ENCODE peak calls at places on chromosomes 16 and 17, in eight cellular contexts. A, K, P, B, X, F, E and I are unnamed samples.
A peak's percentile ranks its signal among the peaks of the same experiment; 100 is the strongest.

GRCh38 chr17:1241904-1242303 is 28.3 kb upstream of the BHLHA9 start:
- DNase-seq in A (no peak), K (peak; percentile 47), P (no peak), B (no peak), X (peak; percentile 51), F (no peak), E (peak; percentile 28), I (no peak)

GRCh38 chr16:54649846-54650245 is 280.8 kb upstream of the IRX5 start:
- DNase-seq in A (no peak), K (no peak), P (no peak), B (no peak), X (no peak), F (no peak), E (no peak), I (no peak)

GRCh38 chr17:11485336-11485735 is 112.9 kb upstream of the DNAH9 start:
- DNase-seq in A (no peak), K (no peak), P (no peak), B (no peak), X (no peak), F (no peak), E (no peak), I (no peak)

GRCh38 chr17:40020146-40020545 is 4.9 kb downstream of the CSF3 start:
- DNase-seq in A (no peak), K (no peak), P (no peak), B (no peak), X (no peak), F (no peak), E (no peak), I (no peak)

GRCh38 chr17:58809564-58809936 is 53.9 kb downstream of the PPM1E start:
- DNase-seq in A (no peak), K (no peak), P (no peak), B (no peak), X (no peak), F (no peak), E (no peak), I (no peak)

GRCh38 chr17:50938821-50939541 is 72.8 kb upstream of the TOB1 start:
- DNase-seq in A (no peak), K (no peak), P (no peak), B (no peak), X (no peak), F (peak; percentile 32), E (no peak), I (no peak)

GRCh38 chr16:53123753-53124152 is 69.0 kb downstream of the CHD9 start:
- DNase-seq in A (no peak), K (no peak), P (no peak), B (no peak), X (no peak), F (no peak), E (no peak), I (no peak)

GRCh38 chr17:63598284-63598683 is 2.4 kb upstream of the TACO1 start:
- DNase-seq in A (no peak), K (no peak), P (no peak), B (no peak), X (no peak), F (no peak), E (no peak), I (no peak)

GRCh38 chr17:74429604-74430384 is 2.1 kb upstream of the GPRC5C start:
- DNase-seq in A (no peak), K (peak; percentile 52), P (peak; percentile 37), B (peak; percentile 82), X (no peak), F (peak; percentile 75), E (no peak), I (no peak)

GRCh38 chr17:54261465-54261864 is 438.7 kb downstream of the KIF2B start:
- DNase-seq in A (no peak), K (no peak), P (no peak), B (no peak), X (no peak), F (no peak), E (no peak), I (no peak)

GRCh38 chr16:70391881-70392481 is 45.3 kb downstream of the DDX19A start:
- DNase-seq in A (no peak), K (no peak), P (peak; percentile 28), B (no peak), X (peak; percentile 90), F (no peak), E (peak; percentile 51), I (no peak)

GRCh38 chr17:292016-292415 is 60.6 kb downstream of the RPH3AL start:
- DNase-seq in A (no peak), K (no peak), P (no peak), B (peak; percentile 48), X (no peak), F (peak; percentile 28), E (no peak), I (peak; percentile 10)

GRCh38 chr16:29719063-29719462 is 26.7 kb downstream of the C16orf54 start:
- DNase-seq in A (no peak), K (no peak), P (no peak), B (peak; percentile 8), X (no peak), F (no peak), E (no peak), I (no peak)

GRCh38 chr16:25135239-25135878 is 23.8 kb downstream of the LCMT1 start:
- DNase-seq in A (no peak), K (no peak), P (no peak), B (no peak), X (no peak), F (no peak), E (no peak), I (no peak)

GRCh38 chr16:67277294-67277998 is 1.9 kb upstream of the PLEKHG4 start:
- DNase-seq in A (peak; percentile 55), K (no peak), P (no peak), B (no peak), X (peak; percentile 76), F (no peak), E (no peak), I (peak; percentile 82)

GRCh38 chr17:80375186-80375585 is 39.8 kb upstream of the ENDOV start:
- DNase-seq in A (no peak), K (no peak), P (no peak), B (peak; percentile 22), X (no peak), F (no peak), E (no peak), I (no peak)

GRCh38 chr17:17060930-17061329 is 18.7 kb downstream of the MPRIP start:
- DNase-seq in A (no peak), K (no peak), P (no peak), B (peak; percentile 37), X (no peak), F (no peak), E (no peak), I (peak; percentile 8)
- H3K4me1 ChIP-seq in A (peaks cover 3% of the 10 kb centered on the region), K (peaks cover 11% of the 10 kb centered on the region), P (peaks cover 92% of the 10 kb centered on the region), B (peaks cover 48% of the 10 kb centered on the region), X (peaks cover 99% of the 10 kb centered on the region), F (peaks cover 66% of the 10 kb centered on the region), E (peaks cover 92% of the 10 kb centered on the region), I (peaks cover 19% of the 10 kb centered on the region)

DNA sequence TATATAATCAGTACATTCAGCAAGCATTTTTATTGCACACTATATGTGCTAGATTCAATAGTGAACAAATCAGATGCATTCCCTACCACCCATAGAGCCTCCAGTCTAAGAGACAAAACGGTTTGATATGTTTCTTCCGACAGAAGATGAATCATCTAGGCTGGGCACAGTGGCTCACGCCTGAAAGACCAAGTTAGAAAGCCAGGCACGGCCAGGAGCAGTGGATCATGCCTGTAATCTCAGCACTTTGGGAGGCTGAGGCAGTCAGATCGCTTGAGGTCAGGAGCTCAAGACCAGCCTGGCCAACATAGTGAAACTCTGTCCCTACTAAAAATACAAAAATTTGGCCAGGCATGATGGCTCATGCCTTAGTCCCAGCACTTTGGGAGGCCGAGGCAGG is 18.3 kb upstream of the COPRS start:
- DNase-seq in A (peak; percentile 16), K (no peak), P (no peak), B (no peak), X (no peak), F (no peak), E (no peak), I (no peak)
- H3K4me3 ChIP-seq in A (no peak overlapping the region), K (no peak overlapping the region), P (no peak overlapping the region), B (no peak overlapping the region), X (no peak overlapping the region), F (no peak overlapping the region), E (no peak overlapping the region), I (no peak overlapping the region)

DNA sequence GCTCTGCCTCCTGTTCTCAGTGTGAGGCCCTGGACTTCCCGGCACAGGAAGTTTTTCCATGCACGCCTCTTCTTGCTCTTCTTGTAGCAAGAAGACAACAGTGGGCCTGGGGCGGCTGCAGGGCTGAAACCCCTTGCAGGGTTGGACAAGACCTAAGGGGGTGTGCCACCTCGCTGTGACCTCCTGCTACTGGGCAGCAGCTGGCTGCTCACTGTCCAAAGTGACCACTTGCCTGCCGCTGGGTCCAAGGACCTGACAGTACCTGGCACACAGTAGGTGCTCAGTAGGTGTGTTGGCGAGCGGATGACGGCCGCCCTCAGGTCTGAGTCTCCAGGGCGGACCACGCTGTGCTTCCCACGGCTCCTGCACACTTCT is 331.5 kb downstream of the C16orf95 start:
- DNase-seq in A (no peak), K (no peak), P (no peak), B (no peak), X (no peak), F (no peak), E (no peak), I (no peak)
- H3K27ac ChIP-seq in A (no peak overlapping the region), K (no peak overlapping the region), P (peak overlapping the region; percentile 69), B (no peak overlapping the region), X (no peak overlapping the region), F (no peak overlapping the region), E (no peak overlapping the region), I (no peak overlapping the region)

DNA sequence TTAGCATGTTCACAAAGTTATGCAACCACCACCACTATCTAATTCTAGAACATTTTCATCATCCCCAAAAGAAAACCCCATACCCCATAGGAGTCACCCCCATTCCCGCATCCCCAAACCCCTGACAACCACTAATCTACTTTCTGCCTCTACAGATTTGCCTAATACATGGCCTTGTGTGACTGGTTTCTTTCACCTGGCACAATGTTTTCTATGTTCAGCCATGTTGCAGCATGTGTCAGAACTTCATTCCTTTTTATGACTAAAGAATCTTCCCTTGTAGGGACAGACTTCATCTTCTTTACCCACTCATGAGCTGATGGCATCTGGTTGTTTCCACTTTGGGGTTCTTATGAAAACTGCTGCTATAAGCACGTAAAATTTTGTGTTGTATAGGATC is 34.6 kb downstream of the CYTH1 start:
- DNase-seq in A (no peak), K (no peak), P (no peak), B (no peak), X (no peak), F (no peak), E (no peak), I (no peak)
- H3K4me1 ChIP-seq in A (no peaks in the 10 kb centered on the region), K (peaks cover 23% of the 10 kb centered on the region), P (peaks cover 44% of the 10 kb centered on the region), B (peaks cover 78% of the 10 kb centered on the region), X (peaks cover 75% of the 10 kb centered on the region), F (peaks cover 86% of the 10 kb centered on the region), E (peaks cover 60% of the 10 kb centered on the region), I (peaks cover 28% of the 10 kb centered on the region)

GRCh38 chr16:31010943-31011342 is 505 bp upstream of the STX1B start:
- DNase-seq in A (no peak), K (no peak), P (no peak), B (no peak), X (no peak), F (no peak), E (no peak), I (no peak)
- H3K4me3 ChIP-seq in A (peak overlapping the region; percentile 30), K (no peak overlapping the region), P (peak overlapping the region; percentile 11), B (no peak overlapping the region), X (no peak overlapping the region), F (peak overlapping the region; percentile 8), E (no peak overlapping the region), I (no peak overlapping the region)

DNA sequence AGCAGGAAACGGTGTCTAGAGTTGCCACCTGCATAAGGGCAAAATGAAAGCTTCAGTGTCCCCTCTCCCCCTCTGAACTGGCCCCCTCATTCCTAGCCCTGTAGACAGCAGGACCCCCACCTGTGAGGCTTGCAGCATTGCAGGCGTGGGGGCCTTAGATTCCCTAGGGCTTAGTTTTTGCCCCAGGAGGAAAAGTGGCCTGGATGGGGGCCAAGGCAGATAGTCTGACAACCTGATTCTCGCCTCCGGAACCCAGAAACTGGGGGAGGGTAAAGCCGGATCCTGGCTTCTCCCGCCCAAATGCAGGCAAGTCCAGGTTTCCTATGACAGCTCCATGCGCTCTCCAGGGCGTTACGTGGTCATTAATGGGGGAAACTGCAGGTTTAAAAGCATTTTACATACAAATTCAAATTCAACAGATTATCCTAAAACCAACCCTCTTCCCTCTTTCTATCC is 651 bp upstream of the HOXB6 start:
- DNase-seq in A (no peak), K (no peak), P (no peak), B (no peak), X (no peak), F (no peak), E (no peak), I (no peak)
- H3K27ac ChIP-seq in A (peak overlapping the region; percentile 71), K (no peak overlapping the region), P (no peak overlapping the region), B (no peak overlapping the region), X (no peak overlapping the region), F (no peak overlapping the region), E (peak overlapping the region; percentile 58), I (no peak overlapping the region)